ENCODE peak calls at places on chromosome 10, in ten cellular contexts. T is activated CD8-positive, alpha-beta T cell treated with anti-CD3 and anti-CD28 coated beads for 36 hours; J is WERI-Rb-1; X is IMR-90; K is GM06990; Y is hepatocyte; S is breast epithelium; M is esophagus squamous epithelium; V is RWPE1; Q is cardiac fibroblast. B is an unnamed sample.

GRCh38 chr10:61662794-61663259 is at the start of gene CABCOCO1:
- DNase-seq in T (no peak), J (peak), X (peak), K (no peak), Y (peak), S (no peak), M (no peak), V (peak), Q (peak), B (peak)

GRCh38 chr10:69061305-69062161 is 26.4 kb upstream of the SRGN start:
- DNase-seq in T (peak), J (no peak), X (peak), K (peak), Y (peak), S (peak), M (no peak), V (peak), Q (peak), B (peak)

GRCh38 chr10:804191-804781 is 114.8 kb upstream of the DIP2C start:
- DNase-seq in T (no peak), J (no peak), X (peak), K (no peak), Y (no peak), S (no peak), M (no peak), V (no peak), Q (no peak), B (no peak)

GRCh38 chr10:89158446-89158845 is 48.7 kb downstream of the CH25H start:
- DNase-seq in T (no peak), J (no peak), X (peak), K (no peak), Y (no peak), S (no peak), M (no peak), V (no peak), Q (peak), B (peak)

GRCh38 chr10:117137911-117138642 is at the start of gene VAX1:
- DNase-seq in T (no peak), J (peak), X (no peak), K (peak), Y (no peak), S (no peak), M (no peak), V (no peak), Q (no peak), B (no peak)

GRCh38 chr10:12980080-12980656 is 21.3 kb downstream of the CCDC3 start:
- DNase-seq in T (no peak), J (no peak), X (no peak), K (no peak), Y (no peak), S (no peak), M (no peak), V (no peak), Q (no peak), B (no peak)

GRCh38 chr10:131758062-131758941 is 142.5 kb upstream of the PPP2R2D start:
- DNase-seq in T (no peak), J (no peak), X (no peak), K (no peak), Y (no peak), S (no peak), M (no peak), V (no peak), Q (no peak), B (no peak)

GRCh38 chr10:98414932-98415709 is at the start of gene PYROXD2:
- DNase-seq in T (peak), J (no peak), X (peak), K (no peak), Y (peak), S (peak), M (no peak), V (peak), Q (peak), B (peak)

GRCh38 chr10:93509816-93510215 is 13.4 kb downstream of the CEP55 start:
- DNase-seq in T (no peak), J (no peak), X (no peak), K (no peak), Y (no peak), S (no peak), M (no peak), V (no peak), Q (no peak), B (no peak)

DNA sequence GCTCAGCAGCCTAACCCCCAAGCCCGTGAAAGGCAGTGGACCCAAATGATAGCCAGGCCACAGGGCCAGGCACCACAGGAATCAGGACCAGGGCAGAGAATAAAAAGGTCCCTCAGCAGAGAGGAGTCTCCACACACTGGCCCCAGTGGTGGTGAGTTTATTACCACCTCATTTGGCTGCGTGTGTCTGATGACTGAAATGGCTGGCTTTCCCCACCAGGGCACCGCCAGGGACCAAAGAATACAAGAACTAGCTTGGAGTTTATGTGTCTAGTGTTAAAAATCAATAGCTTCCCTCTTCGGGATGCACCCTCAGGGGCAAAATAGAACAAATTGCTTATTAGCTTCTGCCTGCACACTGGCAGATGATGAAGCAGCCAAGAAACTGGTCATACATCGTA is 223.8 kb upstream of the ZMIZ1 start:
- DNase-seq in T (no peak), J (no peak), X (no peak), K (no peak), Y (no peak), S (no peak), M (no peak), V (no peak), Q (no peak), B (no peak)
- TF ChIP-seq CTCF in T (no peak), J (peak), X (no peak), K (no peak), Y (no peak), S (no peak), M (no peak), V (no peak), Q (no peak), B (no peak)

GRCh38 chr10:58412502-58412961 is 27.3 kb downstream of the TFAM start:
- DNase-seq in T (no peak), J (peak), X (peak), K (no peak), Y (no peak), S (no peak), M (no peak), V (no peak), Q (peak), B (peak)
- TF ChIP-seq CTCF in T (no peak), J (peak), X (no peak), K (no peak), Y (no peak), S (no peak), M (no peak), V (no peak), Q (peak), B (peak)

GRCh38 chr10:15601819-15602218 is 117.9 kb downstream of the ITGA8 start:
- DNase-seq in T (no peak), J (no peak), X (no peak), K (no peak), Y (no peak), S (no peak), M (no peak), V (no peak), Q (no peak), B (no peak)

GRCh38 chr10:15609291-15609690 is 110.4 kb downstream of the ITGA8 start:
- DNase-seq in T (no peak), J (no peak), X (no peak), K (no peak), Y (no peak), S (no peak), M (no peak), V (no peak), Q (no peak), B (peak)

GRCh38 chr10:15603446-15604011 is 116.2 kb downstream of the ITGA8 start:
- DNase-seq in T (no peak), J (no peak), X (no peak), K (no peak), Y (no peak), S (no peak), M (no peak), V (no peak), Q (no peak), B (no peak)

DNA sequence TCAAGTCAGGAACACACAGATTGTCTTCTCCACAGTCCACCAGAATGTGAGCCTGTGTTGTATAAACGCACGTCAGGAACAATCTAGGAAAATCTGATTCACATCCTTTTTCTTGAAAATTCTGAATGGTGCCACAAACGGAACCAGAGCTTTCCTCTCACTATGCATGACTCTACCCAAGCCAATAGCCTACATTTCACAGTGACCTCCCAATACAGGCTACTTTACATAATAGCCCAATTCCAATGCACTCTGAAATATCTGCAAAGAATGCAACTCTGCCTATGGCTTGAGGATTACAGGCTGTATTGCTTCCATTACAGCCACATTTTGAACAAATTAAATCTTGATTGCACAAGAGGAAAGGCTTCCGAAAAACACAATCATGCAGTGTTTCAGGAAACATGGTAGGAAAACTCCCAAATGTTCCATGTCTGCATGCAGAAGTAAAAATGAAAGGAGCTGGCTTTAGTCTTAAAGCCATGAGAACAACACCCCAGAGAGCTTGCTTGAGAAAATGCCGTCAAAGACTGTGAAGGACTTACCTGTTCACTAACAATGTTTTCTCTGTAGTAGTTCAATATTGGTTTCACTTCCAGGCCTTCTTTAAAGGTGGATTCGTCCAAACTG is 113.9 kb downstream of the ITGA8 start:
- DNase-seq in T (no peak), J (no peak), X (no peak), K (no peak), Y (no peak), S (no peak), M (no peak), V (no peak), Q (no peak), B (peak)
- TF ChIP-seq CTCF in T (no peak), J (no peak), X (no peak), K (no peak), Y (no peak), S (no peak), M (no peak), V (no peak), Q (no peak), B (no peak)

GRCh38 chr10:119178371-119179119 is at the start of gene PRDX3:
- DNase-seq in T (peak), J (peak), X (peak), K (peak), Y (peak), S (peak), M (peak), V (peak), Q (peak), B (peak)
- TF ChIP-seq CTCF in T (no peak), J (peak), X (peak), K (peak), Y (peak), S (no peak), M (peak), V (no peak), Q (no peak), B (peak)

GRCh38 chr10:86836044-86836443 is 79.6 kb downstream of the BMPR1A start:
- DNase-seq in T (no peak), J (no peak), X (no peak), K (no peak), Y (no peak), S (no peak), M (no peak), V (no peak), Q (no peak), B (no peak)
- TF ChIP-seq CTCF in T (no peak), J (no peak), X (no peak), K (no peak), Y (no peak), S (no peak), M (no peak), V (no peak), Q (no peak), B (no peak)

GRCh38 chr10:110304780-110305421 is at the start of gene SMNDC1:
- DNase-seq in T (peak), J (peak), X (peak), K (peak), Y (peak), S (peak), M (peak), V (peak), Q (peak), B (peak)

GRCh38 chr10:110306452-110306768 is 1.7 kb upstream of the SMNDC1 start:
- DNase-seq in T (no peak), J (no peak), X (no peak), K (no peak), Y (no peak), S (no peak), M (no peak), V (no peak), Q (no peak), B (no peak)

GRCh38 chr10:110304394-110304779 is 333 bp downstream of the SMNDC1 start:
- DNase-seq in T (no peak), J (no peak), X (no peak), K (peak), Y (peak), S (no peak), M (no peak), V (peak), Q (no peak), B (peak)

GRCh38 chr10:110307805-110308204 is 3.1 kb upstream of the SMNDC1 start:
- DNase-seq in T (no peak), J (no peak), X (no peak), K (no peak), Y (no peak), S (no peak), M (no peak), V (no peak), Q (peak), B (no peak)

GRCh38 chr10:110305767-110306451 is 1.2 kb upstream of the SMNDC1 start:
- DNase-seq in T (peak), J (peak), X (peak), K (peak), Y (peak), S (peak), M (no peak), V (peak), Q (peak), B (peak)
- TF ChIP-seq CTCF in T (peak), J (peak), X (peak), K (peak), Y (peak), S (peak), M (peak), V (peak), Q (peak), B (peak)

GRCh38 chr10:24778298-24778697 is 54.6 kb upstream of the ARHGAP21 start:
- DNase-seq in T (no peak), J (no peak), X (no peak), K (no peak), Y (no peak), S (no peak), M (no peak), V (no peak), Q (no peak), B (no peak)

GRCh38 chr10:24784923-24785322 is 61.2 kb upstream of the ARHGAP21 start:
- DNase-seq in T (no peak), J (no peak), X (no peak), K (no peak), Y (no peak), S (no peak), M (no peak), V (peak), Q (peak), B (no peak)

GRCh38 chr10:24784061-24784460 is 60.4 kb upstream of the ARHGAP21 start:
- DNase-seq in T (no peak), J (no peak), X (no peak), K (no peak), Y (no peak), S (peak), M (no peak), V (no peak), Q (no peak), B (no peak)

DNA sequence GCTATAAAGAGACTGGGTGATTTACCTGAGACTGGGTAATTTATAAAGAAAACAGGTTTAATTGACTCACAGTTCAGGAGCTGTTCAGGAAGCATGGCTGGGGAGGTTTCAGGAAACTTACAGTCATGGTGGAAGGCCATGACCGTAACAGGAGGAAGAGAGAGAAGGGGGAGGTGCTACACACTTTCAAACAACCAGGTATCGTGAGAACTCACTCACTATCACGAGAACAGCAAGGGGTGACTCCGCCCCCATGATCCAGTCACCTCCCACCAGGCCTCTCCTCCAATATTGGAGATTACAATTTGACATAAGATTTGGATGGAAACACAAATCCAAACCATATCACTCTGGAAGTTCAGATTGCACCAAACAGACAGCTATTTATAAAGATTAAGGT is 59.8 kb upstream of the ARHGAP21 start:
- DNase-seq in T (no peak), J (no peak), X (no peak), K (no peak), Y (no peak), S (no peak), M (no peak), V (no peak), Q (no peak), B (no peak)
- TF ChIP-seq CTCF in T (no peak), J (no peak), X (no peak), K (no peak), Y (no peak), S (no peak), M (no peak), V (no peak), Q (no peak), B (no peak)

DNA sequence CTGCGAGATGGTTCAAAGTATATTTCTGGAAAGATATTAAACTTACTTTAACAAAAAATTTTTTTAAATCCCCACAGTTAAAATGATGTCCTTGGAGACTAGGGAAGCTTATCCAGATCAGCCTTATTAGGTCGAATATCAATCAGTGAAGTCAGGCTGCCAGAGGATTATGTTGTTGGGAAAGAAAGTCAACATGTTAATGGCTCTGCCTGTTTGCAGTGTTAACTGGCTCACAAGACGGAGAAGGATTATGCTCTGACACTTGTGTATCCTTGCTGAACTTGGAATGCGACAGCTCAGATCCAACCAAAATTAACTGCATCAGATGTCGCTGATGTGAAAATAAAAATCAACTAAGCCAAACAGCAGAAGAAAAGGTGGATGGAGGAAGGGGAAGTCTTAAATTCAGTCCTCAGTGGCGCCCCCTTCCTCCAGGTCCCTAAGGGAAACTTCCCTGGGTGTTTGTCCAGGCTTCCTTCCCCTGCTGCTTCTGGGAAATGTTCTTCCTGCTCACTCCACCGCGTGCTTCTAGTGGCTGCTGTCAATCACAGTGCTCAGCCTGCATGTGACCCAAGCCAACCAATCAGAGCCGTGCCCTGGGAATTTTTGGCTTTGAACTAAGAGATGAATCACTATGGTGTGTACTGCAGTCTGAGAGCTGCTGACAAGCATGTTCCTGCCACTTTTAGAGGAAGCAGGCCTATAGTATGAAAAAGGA is 690.4 kb upstream of the NRP1 start:
- DNase-seq in T (peak), J (peak), X (no peak), K (no peak), Y (peak), S (no peak), M (no peak), V (peak), Q (peak), B (no peak)
- TF ChIP-seq CTCF in T (no peak), J (peak), X (no peak), K (no peak), Y (peak), S (no peak), M (no peak), V (no peak), Q (no peak), B (no peak)

DNA sequence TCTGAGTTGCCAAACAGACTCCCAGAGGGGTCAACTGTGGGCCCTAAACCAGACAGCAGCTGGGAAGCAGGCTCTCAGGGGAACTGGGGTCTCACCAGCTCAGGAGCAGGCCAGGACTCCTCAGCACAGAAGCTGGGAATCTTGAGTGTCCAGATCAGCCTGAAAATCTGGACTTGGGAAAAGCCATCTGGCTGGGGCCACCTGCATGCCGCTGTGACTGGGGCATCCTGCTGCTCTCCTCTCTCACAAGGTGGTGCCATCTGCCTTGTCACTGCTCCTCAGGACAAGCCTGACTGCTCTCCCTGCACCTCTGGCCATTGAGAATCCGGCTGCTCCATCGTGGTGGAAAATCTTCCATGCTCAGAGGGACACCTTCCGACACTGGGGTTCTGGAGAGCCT is 141.3 kb downstream of the PLPP4 start:
- DNase-seq in T (no peak), J (peak), X (no peak), K (no peak), Y (no peak), S (no peak), M (no peak), V (no peak), Q (no peak), B (no peak)
- TF ChIP-seq CTCF in T (no peak), J (peak), X (no peak), K (peak), Y (no peak), S (no peak), M (no peak), V (no peak), Q (no peak), B (no peak)

GRCh38 chr10:27687326-27687725 is 58.3 kb downstream of the MKX start:
- DNase-seq in T (no peak), J (no peak), X (peak), K (no peak), Y (no peak), S (no peak), M (no peak), V (no peak), Q (no peak), B (no peak)
- TF ChIP-seq CTCF in T (no peak), J (no peak), X (no peak), K (no peak), Y (no peak), S (no peak), M (no peak), V (no peak), Q (no peak), B (no peak)

B was measured in AG10803.